ENCODE peak calls at places on chromosomes 13 and 19, in eight cellular contexts. W, Y, V, B, K, O, R and X are unnamed samples.

GRCh38 chr13:85549819-85550218 is 249.4 kb downstream of the SLITRK6 start:
- DNase-seq in O (no peak), K (no peak), B (no peak), V (no peak), W (no peak), R (no peak), Y (no peak), X (no peak)

GRCh38 chr19:53112286-53112685 is 9.1 kb upstream of the ZNF160 start:
- DNase-seq in W (peak; percentile 42), K (no peak), O (no peak), R (no peak), V (no peak), B (no peak), Y (no peak), X (no peak)

GRCh38 chr13:28094311-28094710 is 6.1 kb downstream of the FLT3 start:
- DNase-seq in R (no peak), Y (no peak), V (no peak), B (no peak), K (no peak), O (no peak), W (no peak), X (no peak)

GRCh38 chr19:32824906-32825608 is 44.5 kb downstream of the SLC7A9 start:
- DNase-seq in W (no peak), Y (no peak), K (no peak), O (no peak), R (no peak), B (no peak), V (no peak), X (no peak)

GRCh38 chr13:73677041-73677589 is 457.1 kb downstream of the KLF12 start:
- DNase-seq in B (no peak), Y (peak; percentile 43), K (no peak), O (no peak), W (peak; percentile 87), R (no peak), V (no peak), X (no peak)

GRCh38 chr13:113157929-113158747 is at the start of gene PROZ:
- DNase-seq in K (no peak), O (no peak), V (no peak), Y (no peak), W (no peak), B (no peak), R (no peak), X (no peak)

GRCh38 chr13:74325106-74325505 is 190.9 kb upstream of the KLF12 start:
- DNase-seq in Y (peak; percentile 61), V (no peak), K (no peak), O (no peak), B (peak; percentile 67), R (no peak), W (peak; percentile 89), X (no peak)

GRCh38 chr19:51505904-51506303 is 4.3 kb upstream of the SIGLEC12 start:
- DNase-seq in O (no peak), B (no peak), R (no peak), W (no peak), V (no peak), K (no peak), Y (no peak), X (no peak)

GRCh38 chr19:42003506-42004294 is 9.7 kb upstream of the ATP1A3 start:
- DNase-seq in R (no peak), O (no peak), W (no peak), Y (no peak), V (no peak), K (no peak), B (no peak), X (no peak)

GRCh38 chr19:42311612-42312160 is 1.4 kb upstream of the TMEM145 start:
- DNase-seq in K (no peak), W (no peak), B (no peak), V (no peak), Y (no peak), R (no peak), O (no peak), X (peak; percentile 48)

GRCh38 chr19:3868770-3869456 is at the start of gene ZFR2:
- DNase-seq in O (no peak), K (no peak), Y (no peak), W (no peak), B (no peak), R (no peak), V (no peak), X (peak; percentile 22)

DNA sequence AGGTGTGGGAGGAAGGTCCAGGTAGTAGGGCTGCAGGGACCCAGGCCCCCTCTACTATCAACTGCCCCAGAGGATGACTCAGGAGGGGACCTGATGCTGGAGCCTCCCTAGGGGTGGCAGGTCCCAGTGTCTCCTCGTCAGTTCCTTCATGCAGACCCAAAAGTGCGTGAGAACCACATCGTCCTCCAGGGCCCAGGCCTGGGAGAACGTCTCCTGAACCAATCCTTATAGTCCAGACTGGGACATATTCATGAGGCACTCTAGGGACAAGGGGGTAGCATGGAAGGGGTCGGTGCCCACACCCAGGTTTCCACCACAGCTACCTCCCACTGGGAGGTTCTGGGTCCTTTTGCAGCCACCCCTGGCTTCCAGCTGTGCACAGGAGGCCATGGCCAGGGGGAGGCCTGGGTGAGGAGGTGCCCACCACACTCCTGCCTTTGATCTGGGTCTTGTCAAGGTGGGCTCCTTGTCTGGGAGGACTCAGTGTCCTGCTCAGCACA is 38.0 kb upstream of the TPM4 start:
- DNase-seq in O (no peak), R (no peak), V (no peak), K (peak; percentile 13), W (no peak), B (no peak), Y (no peak), X (no peak)
- H3K4me3 ChIP-seq in O (no peak overlapping the region), R (no peak overlapping the region), V (no peak overlapping the region), K (no peak overlapping the region), W (no peak overlapping the region), B (no peak overlapping the region), Y (no peak overlapping the region), X (no peak overlapping the region)

DNA sequence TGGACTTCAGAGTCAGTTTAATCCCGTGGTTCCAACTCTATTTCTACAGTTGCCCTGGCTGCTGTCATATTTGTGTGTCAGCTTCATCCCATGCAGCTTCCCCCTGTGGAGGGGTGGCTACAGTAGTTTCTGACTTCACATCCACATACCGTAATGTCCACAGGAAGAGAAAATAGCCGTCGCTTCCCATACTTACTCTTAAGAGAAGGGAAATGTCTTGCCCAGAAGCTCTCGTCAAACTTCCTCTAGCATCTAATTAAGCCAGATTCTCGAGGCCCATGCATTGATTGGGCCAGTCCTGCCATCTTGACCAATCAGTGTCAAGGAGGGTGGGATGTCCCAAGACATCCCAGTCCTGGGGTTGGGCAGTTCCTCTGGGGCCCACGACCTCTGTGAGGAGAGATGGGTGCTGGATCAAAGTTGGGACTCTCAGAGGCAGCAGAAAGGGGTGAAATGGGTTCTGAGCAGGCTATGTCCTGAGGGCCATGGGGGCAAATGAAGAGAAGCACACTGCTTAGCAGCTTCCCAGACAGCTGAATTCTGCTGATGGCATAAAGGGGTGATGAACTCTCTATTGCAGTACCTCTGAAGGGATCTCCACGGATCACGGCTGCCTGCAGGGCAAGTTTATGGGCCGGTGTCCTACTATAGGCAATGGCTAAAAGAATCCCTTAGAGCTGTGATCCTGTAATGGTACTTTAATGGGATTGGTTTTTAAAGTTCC is 286.9 kb downstream of the COG6 start:
- DNase-seq in Y (no peak), B (no peak), V (no peak), K (no peak), W (no peak), R (no peak), O (no peak), X (no peak)
- TF ChIP-seq CTCF in Y (no peak), B (no peak), V (no peak), K (no peak), W (no peak), R (no peak), O (no peak), X (no peak)

GRCh38 chr13:45872574-45872973 is 21.0 kb upstream of the SIAH3 start:
- DNase-seq in B (no peak), V (no peak), O (no peak), R (no peak), Y (peak; percentile 21), K (no peak), W (no peak), X (peak; percentile 82)

GRCh38 chr13:45875951-45876350 is 24.4 kb upstream of the SIAH3 start:
- DNase-seq in B (no peak), V (no peak), W (no peak), K (no peak), R (no peak), O (no peak), Y (no peak), X (no peak)

GRCh38 chr13:45870232-45870631 is 18.7 kb upstream of the SIAH3 start:
- DNase-seq in B (no peak), O (no peak), R (no peak), V (no peak), Y (no peak), K (no peak), W (no peak), X (no peak)

GRCh38 chr13:45876781-45877180 is 25.2 kb upstream of the SIAH3 start:
- DNase-seq in W (no peak), O (no peak), B (no peak), R (no peak), V (no peak), Y (no peak), K (no peak), X (no peak)

DNA sequence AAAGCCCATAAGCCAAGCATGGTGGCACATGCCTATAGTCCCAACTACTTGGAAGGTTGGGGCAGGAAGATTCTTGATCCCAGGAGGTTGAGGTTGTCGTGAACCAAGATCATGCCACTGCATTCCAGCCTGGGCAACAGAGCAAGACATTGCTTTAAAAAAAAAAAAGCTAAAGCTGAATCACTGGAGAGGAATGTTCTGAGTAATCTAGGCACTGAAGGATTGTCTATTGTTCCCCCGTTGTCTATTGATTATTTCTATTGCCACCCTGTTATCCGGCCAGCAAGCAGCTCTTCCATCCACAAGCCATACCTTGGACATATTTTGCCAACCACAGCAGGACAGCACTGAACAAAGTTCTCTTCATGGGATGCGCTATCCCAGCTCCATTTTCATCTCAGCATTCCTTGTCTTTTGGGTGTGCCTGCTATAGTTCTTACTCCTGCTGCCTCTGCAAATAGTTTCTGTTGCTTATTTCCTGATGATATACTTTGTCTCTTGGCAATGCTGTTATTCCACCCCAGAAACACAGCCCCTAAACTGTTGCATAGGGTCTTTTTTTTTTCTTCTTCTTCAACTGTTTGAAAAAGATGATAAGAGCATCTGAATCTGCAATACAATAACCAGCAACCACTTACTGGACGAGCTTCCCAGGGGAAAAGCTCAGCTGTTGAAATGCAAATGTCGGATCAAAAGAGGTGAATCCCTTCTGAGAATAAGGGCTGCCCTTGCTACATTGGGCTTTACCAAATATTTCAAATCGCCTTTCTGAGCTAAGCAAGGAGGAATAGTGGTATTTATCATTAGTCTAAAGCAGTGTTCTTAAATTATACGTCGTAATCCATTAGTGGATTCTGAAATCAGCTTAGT is 22.2 kb upstream of the SIAH3 start:
- DNase-seq in R (no peak), W (no peak), B (no peak), O (no peak), V (no peak), Y (peak; percentile 25), K (no peak), X (no peak)
- H3K4me3 ChIP-seq in R (no peak overlapping the region), W (no peak overlapping the region), B (no peak overlapping the region), O (no peak overlapping the region), V (no peak overlapping the region), Y (no peak overlapping the region), K (no peak overlapping the region), X (no peak overlapping the region)

DNA sequence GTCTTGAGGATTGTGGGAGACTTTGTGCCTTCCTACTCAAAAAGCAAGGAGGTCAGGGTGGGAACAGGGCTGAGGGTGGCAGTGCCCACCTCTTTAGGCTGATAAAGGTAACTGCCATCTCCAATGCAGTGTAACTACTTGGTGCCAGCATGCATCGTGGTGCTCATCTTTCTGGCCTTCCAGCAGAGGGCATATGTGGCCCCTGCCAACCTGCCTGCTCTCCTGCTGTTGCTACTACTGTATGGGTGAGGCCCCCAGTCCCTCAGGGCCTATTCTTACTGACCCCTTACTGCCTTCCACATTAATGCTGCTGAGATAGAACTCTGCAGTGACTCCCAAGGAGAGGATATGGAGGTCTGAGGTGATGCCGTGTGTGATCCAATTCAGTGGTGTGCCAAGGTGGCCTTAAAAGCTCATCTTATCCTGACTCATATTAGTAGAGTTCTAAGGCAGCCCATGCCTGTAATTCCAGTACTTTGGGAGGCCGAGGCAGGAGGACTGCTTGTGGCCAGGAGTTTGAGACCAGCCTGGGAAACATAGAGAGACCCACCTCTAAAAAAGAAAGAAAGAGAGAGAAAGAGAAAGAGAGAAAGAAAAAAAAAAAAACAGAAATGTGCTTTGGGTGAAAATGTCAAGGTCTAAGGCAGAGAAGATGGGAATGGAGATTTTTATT is 9.6 kb upstream of the ARHGAP45 start:
- DNase-seq in O (no peak), R (no peak), V (no peak), Y (peak; percentile 67), W (peak; percentile 58), B (no peak), K (no peak), X (no peak)
- TF ChIP-seq CTCF in O (no peak), R (no peak), V (no peak), Y (no peak), W (no peak), B (no peak), K (peak; percentile 26), X (peak; percentile 26)